ENCODE peak calls at places on chromosomes 16 and 17, in seven cellular contexts. One of them, this sample, is unnamed.

GRCh38 chr16:23330583-23331249 is 28.6 kb downstream of the SCNN1B start:
- DNase-seq in foreskin fibroblast: no peak
- DNase-seq in GM23338: no peak
- DNase-seq in CD4-positive, alpha-beta T cell: no peak
- DNase-seq in WTC11: no peak
- DNase-seq in A549: peak
- DNase-seq in brain microvascular endothelial cell: no peak
- DNase-seq in this sample: no peak

GRCh38 chr17:78442648-78443128 is 64.2 kb downstream of the PGS1 start:
- DNase-seq in foreskin fibroblast: peak
- DNase-seq in GM23338: no peak
- DNase-seq in CD4-positive, alpha-beta T cell: no peak
- DNase-seq in WTC11: no peak
- DNase-seq in A549: no peak
- DNase-seq in brain microvascular endothelial cell: peak
- DNase-seq in this sample: no peak

GRCh38 chr16:48365030-48365600 is 20.1 kb downstream of the SIAH1 start:
- DNase-seq in foreskin fibroblast: no peak
- DNase-seq in GM23338: no peak
- DNase-seq in CD4-positive, alpha-beta T cell: no peak
- DNase-seq in WTC11: no peak
- DNase-seq in A549: peak
- DNase-seq in brain microvascular endothelial cell: no peak
- DNase-seq in this sample: no peak

GRCh38 chr16:57899771-57900661 is 70.9 kb downstream of the CNGB1 start:
- DNase-seq in foreskin fibroblast: peak
- DNase-seq in GM23338: peak
- DNase-seq in CD4-positive, alpha-beta T cell: peak
- DNase-seq in WTC11: peak
- DNase-seq in A549: peak
- DNase-seq in brain microvascular endothelial cell: peak
- DNase-seq in this sample: peak

GRCh38 chr17:44191941-44192496 is 5.2 kb downstream of the TMUB2 start:
- DNase-seq in foreskin fibroblast: no peak
- DNase-seq in GM23338: peak
- DNase-seq in CD4-positive, alpha-beta T cell: no peak
- DNase-seq in WTC11: peak
- DNase-seq in A549: no peak
- DNase-seq in brain microvascular endothelial cell: no peak
- DNase-seq in this sample: no peak

GRCh38 chr17:39281806-39282205 is 56.1 kb upstream of the STAC2 start:
- DNase-seq in foreskin fibroblast: no peak
- DNase-seq in GM23338: no peak
- DNase-seq in CD4-positive, alpha-beta T cell: no peak
- DNase-seq in WTC11: no peak
- DNase-seq in A549: no peak
- DNase-seq in brain microvascular endothelial cell: peak
- DNase-seq in this sample: no peak

GRCh38 chr17:80101160-80101945 is at the start of gene GAA:
- DNase-seq in foreskin fibroblast: peak
- DNase-seq in GM23338: peak
- DNase-seq in CD4-positive, alpha-beta T cell: peak
- DNase-seq in WTC11: peak
- DNase-seq in A549: peak
- DNase-seq in brain microvascular endothelial cell: peak
- DNase-seq in this sample: peak

GRCh38 chr16:12120982-12121652 is 144.6 kb downstream of the SNX29 start:
- DNase-seq in foreskin fibroblast: no peak
- DNase-seq in GM23338: no peak
- DNase-seq in CD4-positive, alpha-beta T cell: no peak
- DNase-seq in WTC11: no peak
- DNase-seq in A549: no peak
- DNase-seq in brain microvascular endothelial cell: no peak
- DNase-seq in this sample: no peak

GRCh38 chr17:50258647-50259483 is 15.4 kb upstream of the TMEM92 start:
- DNase-seq in foreskin fibroblast: peak
- DNase-seq in GM23338: no peak
- DNase-seq in CD4-positive, alpha-beta T cell: no peak
- DNase-seq in WTC11: no peak
- DNase-seq in A549: no peak
- DNase-seq in brain microvascular endothelial cell: no peak
- DNase-seq in this sample: no peak

GRCh38 chr17:61158372-61158771 is 241.3 kb upstream of the TBX2 start:
- DNase-seq in foreskin fibroblast: no peak
- DNase-seq in GM23338: no peak
- DNase-seq in CD4-positive, alpha-beta T cell: no peak
- DNase-seq in WTC11: no peak
- DNase-seq in A549: peak
- DNase-seq in brain microvascular endothelial cell: no peak
- DNase-seq in this sample: no peak

GRCh38 chr17:59853168-59853918 is 39.4 kb downstream of the TUBD1 start:
- DNase-seq in foreskin fibroblast: peak
- DNase-seq in GM23338: peak
- DNase-seq in CD4-positive, alpha-beta T cell: peak
- DNase-seq in WTC11: peak
- DNase-seq in A549: peak
- DNase-seq in brain microvascular endothelial cell: peak
- DNase-seq in this sample: no peak
- TF ChIP-seq CTCF in foreskin fibroblast: peak
- TF ChIP-seq CTCF in GM23338: peak
- TF ChIP-seq CTCF in CD4-positive, alpha-beta T cell: no peak
- TF ChIP-seq CTCF in WTC11: no peak
- TF ChIP-seq CTCF in A549: peak
- TF ChIP-seq CTCF in brain microvascular endothelial cell: peak
- TF ChIP-seq CTCF in this sample: no peak

GRCh38 chr17:28714281-28714680 is 2.6 kb upstream of the PROCA1 start:
- DNase-seq in foreskin fibroblast: no peak
- DNase-seq in GM23338: no peak
- DNase-seq in CD4-positive, alpha-beta T cell: no peak
- DNase-seq in WTC11: no peak
- DNase-seq in A549: peak
- DNase-seq in brain microvascular endothelial cell: no peak
- DNase-seq in this sample: no peak

GRCh38 chr17:28711723-28712036 is at the start of gene PROCA1:
- DNase-seq in foreskin fibroblast: no peak
- DNase-seq in GM23338: peak
- DNase-seq in CD4-positive, alpha-beta T cell: peak
- DNase-seq in WTC11: peak
- DNase-seq in A549: no peak
- DNase-seq in brain microvascular endothelial cell: no peak
- DNase-seq in this sample: no peak

GRCh38 chr17:28712705-28713415 is 1.2 kb upstream of the PROCA1 start:
- DNase-seq in foreskin fibroblast: no peak
- DNase-seq in GM23338: no peak
- DNase-seq in CD4-positive, alpha-beta T cell: no peak
- DNase-seq in WTC11: no peak
- DNase-seq in A549: no peak
- DNase-seq in brain microvascular endothelial cell: no peak
- DNase-seq in this sample: no peak

GRCh38 chr17:28710948-28711722 is 553 bp downstream of the PROCA1 start:
- DNase-seq in foreskin fibroblast: peak
- DNase-seq in GM23338: peak
- DNase-seq in CD4-positive, alpha-beta T cell: peak
- DNase-seq in WTC11: peak
- DNase-seq in A549: peak
- DNase-seq in brain microvascular endothelial cell: peak
- DNase-seq in this sample: peak

DNA sequence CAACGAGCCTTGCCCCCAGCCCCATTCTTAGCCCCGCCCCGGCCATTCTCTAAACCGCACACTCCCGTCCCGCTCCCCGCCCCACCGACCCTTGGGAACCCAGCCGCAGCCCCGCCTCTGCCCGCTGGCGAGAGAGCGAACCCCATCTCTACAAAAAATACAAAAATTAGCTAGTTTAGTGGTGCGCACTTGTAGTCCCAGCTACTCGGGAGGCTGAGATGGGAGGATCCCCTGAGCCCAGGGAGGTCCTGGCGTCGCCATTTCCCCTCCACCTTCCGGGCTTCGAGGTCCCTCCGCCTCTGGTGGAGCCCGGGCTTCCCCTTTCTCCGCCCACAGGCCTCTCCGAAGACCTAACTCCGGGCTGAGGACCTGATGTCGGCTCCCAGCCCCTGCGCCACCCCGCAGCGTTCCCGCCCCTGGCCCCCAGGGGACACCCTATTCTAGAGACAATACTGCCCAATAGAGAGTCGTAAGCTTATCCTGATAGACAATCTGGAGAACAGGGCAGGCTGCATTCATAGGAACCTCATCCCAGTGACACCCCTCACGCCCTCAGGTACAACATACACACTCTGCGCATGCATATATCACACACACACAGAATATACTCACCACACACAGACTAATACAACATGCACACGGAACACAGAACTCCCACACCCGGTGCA is 483 bp upstream of the PROCA1 start:
- DNase-seq in foreskin fibroblast: no peak
- DNase-seq in GM23338: peak
- DNase-seq in CD4-positive, alpha-beta T cell: peak
- DNase-seq in WTC11: peak
- DNase-seq in A549: no peak
- DNase-seq in brain microvascular endothelial cell: no peak
- DNase-seq in this sample: no peak
- TF ChIP-seq CTCF in foreskin fibroblast: no peak
- TF ChIP-seq CTCF in GM23338: no peak
- TF ChIP-seq CTCF in CD4-positive, alpha-beta T cell: no peak
- TF ChIP-seq CTCF in WTC11: no peak
- TF ChIP-seq CTCF in A549: no peak
- TF ChIP-seq CTCF in brain microvascular endothelial cell: peak
- TF ChIP-seq CTCF in this sample: no peak

DNA sequence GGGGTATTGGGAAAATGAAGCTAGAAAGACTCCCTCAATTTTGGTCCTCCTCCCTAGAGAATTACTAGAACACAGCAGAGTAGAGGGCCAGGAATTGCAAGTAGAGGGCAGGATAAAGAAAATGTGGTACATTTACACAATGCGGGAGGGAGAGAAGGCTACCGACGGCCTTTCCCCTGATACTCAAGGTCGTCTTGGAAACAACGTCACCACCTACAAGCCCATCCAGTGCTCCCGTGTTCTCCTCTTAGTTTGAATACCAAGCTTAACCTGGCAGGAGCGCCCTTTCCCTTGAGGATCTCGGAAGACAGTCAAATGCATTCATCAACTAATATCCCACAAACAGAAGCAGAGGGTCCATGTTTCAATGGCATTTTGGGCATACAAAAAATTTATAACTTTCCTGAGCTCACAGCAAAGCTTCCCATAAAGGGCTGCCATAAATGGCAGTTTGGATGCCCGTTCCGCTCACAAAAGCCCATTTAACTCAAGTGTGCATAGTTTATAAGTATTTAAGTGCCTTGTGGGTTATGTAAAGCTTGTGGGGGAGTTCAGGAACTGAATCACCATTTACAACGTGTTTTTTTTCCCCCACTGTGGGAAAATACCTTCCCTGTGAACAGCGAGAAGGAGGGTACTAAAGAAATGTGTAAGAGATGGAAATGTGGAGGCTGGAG is 414.6 kb downstream of the SLC39A11 start:
- DNase-seq in foreskin fibroblast: peak
- DNase-seq in GM23338: no peak
- DNase-seq in CD4-positive, alpha-beta T cell: no peak
- DNase-seq in WTC11: no peak
- DNase-seq in A549: no peak
- DNase-seq in brain microvascular endothelial cell: peak
- DNase-seq in this sample: no peak
- TF ChIP-seq CTCF in foreskin fibroblast: no peak
- TF ChIP-seq CTCF in GM23338: no peak
- TF ChIP-seq CTCF in CD4-positive, alpha-beta T cell: no peak
- TF ChIP-seq CTCF in WTC11: no peak
- TF ChIP-seq CTCF in A549: no peak
- TF ChIP-seq CTCF in brain microvascular endothelial cell: no peak
- TF ChIP-seq CTCF in this sample: no peak

GRCh38 chr17:48757524-48757961 is 29.0 kb upstream of the HOXB13 start:
- DNase-seq in foreskin fibroblast: no peak
- DNase-seq in GM23338: no peak
- DNase-seq in CD4-positive, alpha-beta T cell: no peak
- DNase-seq in WTC11: no peak
- DNase-seq in A549: no peak
- DNase-seq in brain microvascular endothelial cell: no peak
- DNase-seq in this sample: no peak

GRCh38 chr17:48755346-48755745 is 26.8 kb upstream of the HOXB13 start:
- DNase-seq in foreskin fibroblast: no peak
- DNase-seq in GM23338: no peak
- DNase-seq in CD4-positive, alpha-beta T cell: no peak
- DNase-seq in WTC11: no peak
- DNase-seq in A549: no peak
- DNase-seq in brain microvascular endothelial cell: no peak
- DNase-seq in this sample: no peak

GRCh38 chr17:48754500-48755261 is 26.1 kb upstream of the HOXB13 start:
- DNase-seq in foreskin fibroblast: no peak
- DNase-seq in GM23338: peak
- DNase-seq in CD4-positive, alpha-beta T cell: no peak
- DNase-seq in WTC11: peak
- DNase-seq in A549: no peak
- DNase-seq in brain microvascular endothelial cell: no peak
- DNase-seq in this sample: no peak

GRCh38 chr17:48759288-48759687 is 30.7 kb upstream of the HOXB13 start:
- DNase-seq in foreskin fibroblast: no peak
- DNase-seq in GM23338: no peak
- DNase-seq in CD4-positive, alpha-beta T cell: no peak
- DNase-seq in WTC11: no peak
- DNase-seq in A549: no peak
- DNase-seq in brain microvascular endothelial cell: no peak
- DNase-seq in this sample: no peak

GRCh38 chr17:48756816-48757215 is 28.3 kb upstream of the HOXB13 start:
- DNase-seq in foreskin fibroblast: no peak
- DNase-seq in GM23338: no peak
- DNase-seq in CD4-positive, alpha-beta T cell: no peak
- DNase-seq in WTC11: no peak
- DNase-seq in A549: no peak
- DNase-seq in brain microvascular endothelial cell: no peak
- DNase-seq in this sample: no peak
- TF ChIP-seq CTCF in foreskin fibroblast: no peak
- TF ChIP-seq CTCF in GM23338: no peak
- TF ChIP-seq CTCF in CD4-positive, alpha-beta T cell: no peak
- TF ChIP-seq CTCF in WTC11: no peak
- TF ChIP-seq CTCF in A549: no peak
- TF ChIP-seq CTCF in brain microvascular endothelial cell: no peak
- TF ChIP-seq CTCF in this sample: no peak